ENCODE peak calls at places on chromosomes 13 and 19, in four cellular contexts. U is heart right ventricle, J is upper lobe of right lung, P is IMR-90. T is an unnamed sample.
A peak's percentile ranks its signal among the peaks of the same experiment; 100 is the strongest.

GRCh38 chr13:93716623-93717022 is 490.0 kb downstream of the GPC6 start:
- DNase-seq in P (peak; percentile 79), J (no peak), U (no peak), T (no peak)

GRCh38 chr19:50874185-50874584 is 946 bp downstream of the KLK2 start:
- DNase-seq in P (no peak), U (no peak), J (no peak), T (no peak)

GRCh38 chr19:5341448-5341820 is 822 bp upstream of the PTPRS start:
- DNase-seq in P (no peak), J (no peak), U (no peak), T (no peak)

GRCh38 chr13:44051405-44051804 is 171.7 kb downstream of the LACC1 start:
- DNase-seq in U (no peak), P (no peak), J (no peak), T (no peak)

GRCh38 chr13:32261567-32261966 is 53.6 kb downstream of the ZAR1L start:
- DNase-seq in U (peak; percentile 91), J (no peak), P (peak; percentile 92), T (peak; percentile 94)

GRCh38 chr13:30906411-30906990 is 430 bp downstream of the MEDAG start:
- DNase-seq in U (no peak), J (no peak), P (no peak), T (no peak)

GRCh38 chr13:21717817-21718216 is 46.9 kb downstream of the FGF9 start:
- DNase-seq in U (no peak), P (no peak), J (no peak), T (no peak)

GRCh38 chr13:27371932-27372331 is 52.5 kb upstream of the GTF3A start:
- DNase-seq in P (no peak), J (no peak), U (no peak), T (no peak)

GRCh38 chr19:46371371-46371901 is 24.5 kb downstream of the PPP5C start:
- DNase-seq in J (peak; percentile 38), P (peak; percentile 28), U (no peak), T (no peak)

GRCh38 chr19:49421039-49421877 is 2.0 kb downstream of the PTH2 start:
- DNase-seq in U (peak; percentile 73), J (peak; percentile 84), P (peak; percentile 17), T (peak; percentile 49)

GRCh38 chr13:83940742-83941141 is 58.5 kb upstream of the SLITRK1 start:
- DNase-seq in U (no peak), J (no peak), P (no peak), T (no peak)

GRCh38 chr19:39325778-39326680 is 5.4 kb upstream of the LRFN1 start:
- DNase-seq in J (no peak), P (peak; percentile 7), U (no peak), T (peak; percentile 9)

GRCh38 chr19:2455481-2456300 is 1.1 kb downstream of the LMNB2 start:
- DNase-seq in U (peak; percentile 29), P (no peak), J (peak; percentile 74), T (no peak)

GRCh38 chr19:18995804-18996241 is 37.5 kb downstream of the SUGP2 start:
- DNase-seq in P (peak; percentile 96), J (peak; percentile 70), U (peak; percentile 28), T (peak; percentile 88)

GRCh38 chr19:10290876-10291553 is 1.3 kb downstream of the ICAM5 start:
- DNase-seq in P (peak; percentile 54), J (peak; percentile 92), U (no peak), T (no peak)

DNA sequence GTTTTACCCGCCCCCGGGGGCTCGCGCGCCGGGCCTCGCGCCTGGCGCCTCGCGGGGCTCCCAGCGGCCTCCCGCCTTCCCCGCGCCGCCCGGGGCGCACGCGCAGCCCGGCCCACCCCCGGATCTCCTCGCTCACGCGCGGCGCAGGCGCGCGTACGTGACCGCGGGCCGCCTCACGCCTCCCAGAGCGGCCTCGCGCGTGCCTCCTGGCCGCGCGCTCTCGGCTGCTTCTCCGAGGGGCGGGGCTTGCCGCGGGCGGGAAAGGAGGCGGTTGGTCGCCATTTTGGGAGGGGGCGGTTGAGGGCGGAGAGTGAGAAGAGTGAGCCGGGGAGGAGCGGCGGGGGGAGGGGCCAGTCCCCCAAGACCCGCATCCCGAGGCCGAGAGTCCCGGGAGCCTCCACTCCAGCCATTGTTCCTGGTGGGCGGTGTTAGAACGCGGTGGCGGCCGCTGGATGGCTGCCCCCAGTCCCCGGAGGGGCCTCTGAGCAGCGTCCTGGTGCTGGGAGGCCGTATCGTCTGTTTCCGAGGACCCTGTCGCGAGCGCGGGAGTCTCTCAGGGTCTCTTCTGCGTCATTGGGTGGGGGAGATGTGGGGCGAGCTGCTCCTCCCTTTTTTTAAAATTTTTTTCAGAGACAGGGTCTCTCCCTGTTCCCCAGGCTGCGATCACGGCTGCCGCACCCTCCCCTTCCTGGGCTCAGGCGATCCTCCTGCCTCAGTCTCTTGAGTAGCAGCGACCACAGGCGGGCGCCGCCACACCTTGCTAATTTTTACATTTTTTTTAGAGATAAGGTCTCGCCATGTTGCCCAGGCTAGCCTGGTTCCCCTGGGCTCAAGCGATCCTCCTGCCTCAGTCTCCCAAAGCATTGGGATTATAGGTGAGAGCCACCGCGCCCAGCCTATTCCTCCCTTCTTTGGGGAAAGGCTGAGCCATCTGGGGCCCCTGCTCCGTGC is at the start of gene ZNF541:
- DNase-seq in U (peak; percentile 54), J (peak; percentile 83), P (peak; percentile 12), T (no peak)
- H3K4me3 ChIP-seq in U (peak within 1 kb of the TSS; percentile 35), J (peak within 1 kb of the TSS; percentile 45), P (peak within 1 kb of the TSS; percentile 19), T (peak within 1 kb of the TSS; percentile 17)

GRCh38 chr19:13956365-13956744 is 4.0 kb downstream of the DCAF15 start:
- DNase-seq in P (no peak), U (no peak), J (no peak), T (no peak)

GRCh38 chr19:13959141-13959961 is 7.0 kb downstream of the DCAF15 start:
- DNase-seq in P (no peak), J (no peak), U (no peak), T (no peak)

GRCh38 chr19:13957107-13957506 is 4.8 kb downstream of the DCAF15 start:
- DNase-seq in P (no peak), J (no peak), U (no peak), T (no peak)

GRCh38 chr19:13959962-13960862 is 7.9 kb downstream of the DCAF15 start:
- DNase-seq in U (no peak), P (no peak), J (no peak), T (no peak)

DNA sequence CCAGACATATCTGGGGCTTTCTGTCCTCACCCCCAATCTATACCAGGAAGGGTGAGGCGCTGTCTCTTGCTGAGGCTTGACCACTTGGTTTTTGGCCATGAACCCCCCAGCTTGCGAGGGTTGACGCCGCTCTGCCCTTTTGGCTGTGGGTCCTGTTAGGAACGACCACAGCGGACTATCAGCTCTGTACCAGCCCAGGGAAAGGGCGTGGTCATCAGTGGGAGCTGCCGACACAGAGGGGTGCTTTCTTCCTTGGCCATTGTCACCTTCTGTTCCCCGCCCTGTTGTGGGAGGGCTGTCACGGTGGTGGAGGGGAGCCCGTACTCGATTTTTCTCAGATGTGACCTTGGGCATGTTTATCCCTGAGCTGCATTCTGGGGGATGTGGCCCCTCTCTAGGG is 5.7 kb downstream of the DCAF15 start:
- DNase-seq in J (no peak), P (no peak), U (no peak), T (no peak)
- TF ChIP-seq CTCF in J (no peak), P (no peak), U (no peak), T (no peak)

GRCh38 chr13:76887070-76887563 is 912 bp upstream of the KCTD12 start:
- DNase-seq in J (no peak), U (peak; percentile 21), P (no peak), T (no peak)

GRCh38 chr13:76886292-76887061 is at the start of gene KCTD12:
- DNase-seq in P (peak; percentile 73), U (peak; percentile 90), J (peak; percentile 95), T (peak; percentile 69)

GRCh38 chr13:76890036-76890435 is 3.8 kb upstream of the KCTD12 start:
- DNase-seq in U (no peak), J (no peak), P (peak; percentile 33), T (peak; percentile 45)

GRCh38 chr13:76889254-76889653 is 3.0 kb upstream of the KCTD12 start:
- DNase-seq in U (no peak), J (no peak), P (no peak), T (no peak)

DNA sequence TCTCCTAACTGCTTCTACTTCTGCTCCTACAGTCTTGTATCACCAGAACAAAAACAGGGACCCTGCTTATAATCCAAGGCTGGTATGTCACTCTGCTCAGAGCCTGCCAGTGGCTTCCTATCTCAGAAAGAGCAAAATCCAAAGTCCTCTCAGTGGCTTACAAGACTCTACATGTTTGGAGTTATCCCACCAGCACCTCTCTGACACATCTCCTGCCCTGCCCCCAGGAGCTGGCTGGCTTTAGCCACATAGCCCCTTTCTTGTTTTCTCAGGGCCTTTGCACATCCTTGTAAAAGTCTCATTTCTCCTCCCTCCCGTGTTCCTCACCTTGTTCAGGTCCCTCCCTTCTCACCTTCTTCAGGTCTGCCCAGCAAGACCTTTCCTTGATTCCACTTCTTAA is 2.2 kb upstream of the KCTD12 start:
- DNase-seq in P (no peak), J (no peak), U (no peak), T (no peak)
- H3K27me3 ChIP-seq in P (peaks cover 4% of the 10 kb centered on the region), J (no peaks in the 10 kb centered on the region), U (no peaks in the 10 kb centered on the region), T (no peaks in the 10 kb centered on the region)

DNA sequence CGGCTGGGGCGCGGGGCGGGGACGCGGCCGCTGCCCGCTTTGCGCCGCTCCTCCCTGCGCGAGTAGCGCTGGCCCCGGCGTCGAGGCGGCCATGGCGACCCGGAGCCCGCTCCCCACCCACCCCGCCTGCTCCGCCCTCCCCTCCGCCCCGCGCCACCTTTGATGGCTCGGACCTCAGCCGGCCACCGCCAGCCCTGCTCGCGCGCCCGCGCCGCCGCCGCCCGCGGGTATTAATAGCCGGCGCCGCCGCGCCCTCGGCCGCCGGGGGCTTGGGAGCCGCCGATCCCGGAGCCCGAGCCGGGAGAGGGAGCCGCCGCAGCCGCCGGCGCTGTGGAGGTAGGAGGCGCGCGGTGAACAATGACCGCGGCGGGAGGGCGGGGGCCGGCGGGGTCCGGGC is 261 bp downstream of the FARP1 start:
- DNase-seq in J (peak; percentile 85), P (no peak), U (peak; percentile 38), T (no peak)
- H3K4me3 ChIP-seq in J (peak overlapping the region; percentile 61), P (peak overlapping the region; percentile 95), U (peak overlapping the region; percentile 73), T (peak overlapping the region; percentile 66)

GRCh38 chr13:47459512-47459911 is 541.6 kb downstream of the SUCLA2 start:
- DNase-seq in U (no peak), P (peak; percentile 43), J (no peak), T (no peak)

GRCh38 chr13:47454986-47455385 is 546.1 kb downstream of the SUCLA2 start:
- DNase-seq in P (peak; percentile 40), J (no peak), U (no peak), T (no peak)

GRCh38 chr13:47457631-47458030 is 543.4 kb downstream of the SUCLA2 start:
- DNase-seq in J (no peak), U (no peak), P (peak; percentile 49), T (no peak)

GRCh38 chr13:47455581-47455980 is 545.5 kb downstream of the SUCLA2 start:
- DNase-seq in J (no peak), P (no peak), U (no peak), T (no peak)
- TF ChIP-seq CTCF in J (no peak), P (no peak), U (no peak), T (peak; percentile 4)

GRCh38 chr13:111880185-111880584 is 186.8 kb upstream of the SOX1 start:
- DNase-seq in P (no peak), U (no peak), J (no peak), T (no peak)
- H3K27me3 ChIP-seq in P (no peaks in the 10 kb centered on the region), U (peaks cover 26% of the 10 kb centered on the region), J (peaks cover 8% of the 10 kb centered on the region), T (no peaks in the 10 kb centered on the region)

GRCh38 chr19:30228113-30228725 is 144.0 kb upstream of the ZNF536 start:
- DNase-seq in P (no peak), J (no peak), U (no peak), T (no peak)

GRCh38 chr19:30228726-30229523 is 143.3 kb upstream of the ZNF536 start:
- DNase-seq in U (no peak), P (peak; percentile 6), J (no peak), T (no peak)

GRCh38 chr19:30227661-30228112 is 144.5 kb upstream of the ZNF536 start:
- DNase-seq in P (peak; percentile 24), J (peak; percentile 78), U (peak; percentile 65), T (peak; percentile 25)

GRCh38 chr19:30231408-30232318 is 140.5 kb upstream of the ZNF536 start:
- DNase-seq in J (no peak), P (no peak), U (no peak), T (no peak)

GRCh38 chr19:30229524-30230174 is 142.5 kb upstream of the ZNF536 start:
- DNase-seq in J (no peak), U (no peak), P (peak; percentile 4), T (peak; percentile 4)
- H3K4me3 ChIP-seq in J (no peak overlapping the region), U (peak overlapping the region; percentile 55), P (no peak overlapping the region), T (no peak overlapping the region)